ENCODE peak calls at places on chromosomes 3 and 15, in six cellular contexts. A is naive thymus-derived CD4-positive, alpha-beta T cell; G is astrocyte; W is cardiac muscle cell; K is Panc1; Z is sigmoid colon. V is an unnamed sample. For H3K4me1 and H3K36me3, the result is how much of the 10 kb centered on the place peaks cover.

GRCh38 chr3:194879991-194880939 is 194.6 kb downstream of the FAM43A start:
- DNase-seq in A (no peak), G (peak), W (no peak), K (no peak), Z (no peak), V (no peak)

GRCh38 chr15:41347236-41347635 is 14.6 kb downstream of the NUSAP1 start:
- DNase-seq in A (no peak), G (no peak), W (no peak), K (no peak), Z (no peak), V (no peak)

GRCh38 chr15:63084806-63085205 is 36.9 kb upstream of the LACTB start:
- DNase-seq in A (no peak), G (no peak), W (no peak), K (no peak), Z (peak), V (no peak)

GRCh38 chr3:9088431-9089353 is 125.4 kb upstream of the RAD18 start:
- DNase-seq in A (no peak), G (peak), W (no peak), K (no peak), Z (no peak), V (no peak)

GRCh38 chr3:27141668-27142067 is 227.5 kb downstream of the NEK10 start:
- DNase-seq in A (no peak), G (no peak), W (no peak), K (no peak), Z (no peak), V (peak)

GRCh38 chr3:134249935-134250716 is 533 bp downstream of the RYK start:
- DNase-seq in A (peak), G (peak), W (peak), K (no peak), Z (peak), V (peak)

GRCh38 chr3:98710008-98710672 is 53.0 kb upstream of the ST3GAL6 start:
- DNase-seq in A (no peak), G (no peak), W (no peak), K (no peak), Z (no peak), V (no peak)

GRCh38 chr3:141093971-141094401 is 42.8 kb downstream of the SPSB4 start:
- DNase-seq in A (no peak), G (peak), W (no peak), K (no peak), Z (peak), V (peak)

GRCh38 chr15:72609862-72610261 is 44.6 kb upstream of the GOLGA6B start:
- DNase-seq in A (no peak), G (no peak), W (no peak), K (no peak), Z (no peak), V (no peak)

GRCh38 chr3:156795890-156796451 is 30.2 kb upstream of the LEKR1 start:
- DNase-seq in A (no peak), G (no peak), W (no peak), K (no peak), Z (no peak), V (no peak)

GRCh38 chr3:155983834-155984474 is 113.5 kb downstream of the GMPS start:
- DNase-seq in A (no peak), G (no peak), W (peak), K (no peak), Z (no peak), V (no peak)

GRCh38 chr3:42369304-42369703 is 41.1 kb downstream of the LYZL4 start:
- DNase-seq in A (no peak), G (no peak), W (peak), K (no peak), Z (peak), V (no peak)

GRCh38 chr3:51975857-51976549 is 1.1 kb downstream of the ABHD14A start:
- DNase-seq in A (no peak), G (peak), W (peak), K (no peak), Z (peak), V (peak)

GRCh38 chr3:51198476-51198875 is 186.6 kb upstream of the MANF start:
- DNase-seq in A (no peak), G (peak), W (no peak), K (no peak), Z (no peak), V (no peak)

GRCh38 chr3:46348811-46349482 is 5.0 kb upstream of the CCR2 start:
- DNase-seq in A (no peak), G (no peak), W (no peak), K (no peak), Z (no peak), V (no peak)

GRCh38 chr3:103210583-103210982 is 775.8 kb downstream of the ZPLD1 start:
- DNase-seq in A (no peak), G (no peak), W (no peak), K (no peak), Z (no peak), V (no peak)
- H3K4me1 ChIP-seq in A (under half), G (under half), W (under half), K (under half), Z (under half), V (under half)

GRCh38 chr3:20182206-20182605 is 3.8 kb downstream of the SGO1 start:
- DNase-seq in A (no peak), G (no peak), W (no peak), K (no peak), Z (no peak), V (no peak)
- H3K36me3 ChIP-seq in A (under half), G (under half), W (under half), K (under half), Z (under half), V (under half)

GRCh38 chr3:30672959-30673358 is 66.6 kb downstream of the TGFBR2 start:
- DNase-seq in A (no peak), G (peak), W (no peak), K (no peak), Z (no peak), V (no peak)

GRCh38 chr3:30672287-30672735 is 65.9 kb downstream of the TGFBR2 start:
- DNase-seq in A (no peak), G (no peak), W (no peak), K (no peak), Z (no peak), V (no peak)

GRCh38 chr3:30671527-30672286 is 65.3 kb downstream of the TGFBR2 start:
- DNase-seq in A (no peak), G (no peak), W (no peak), K (no peak), Z (no peak), V (no peak)

GRCh38 chr3:30668051-30668609 is 61.7 kb downstream of the TGFBR2 start:
- DNase-seq in A (no peak), G (no peak), W (peak), K (no peak), Z (no peak), V (no peak)

DNA sequence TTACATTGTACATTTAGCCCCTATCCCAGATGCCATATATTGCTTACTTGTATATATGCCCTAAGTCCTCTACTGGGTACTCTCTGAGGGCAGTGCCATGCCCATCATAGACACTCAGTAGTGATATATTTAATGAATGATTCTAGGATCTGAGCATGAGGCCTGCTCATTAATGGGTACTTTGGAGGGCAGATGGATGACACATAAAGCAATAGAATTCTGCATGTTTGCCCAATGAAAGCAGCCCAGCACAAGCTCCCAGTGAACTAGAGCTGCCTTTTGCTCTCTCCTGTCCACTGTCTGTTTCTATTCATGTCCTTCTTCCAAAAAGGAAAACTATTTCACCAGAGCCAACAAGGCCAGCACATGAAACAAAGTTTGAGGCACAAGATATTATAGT is 63.9 kb downstream of the TGFBR2 start:
- DNase-seq in A (no peak), G (no peak), W (no peak), K (no peak), Z (no peak), V (no peak)
- H3K4me1 ChIP-seq in A (under half), G (under half), W (under half), K (under half), Z (half or more), V (under half)

GRCh38 chr15:74412159-74412558 is 21.6 kb downstream of the SEMA7A start:
- DNase-seq in A (no peak), G (no peak), W (no peak), K (no peak), Z (no peak), V (no peak)
- H3K36me3 ChIP-seq in A (under half), G (half or more), W (under half), K (under half), Z (under half), V (under half)

DNA sequence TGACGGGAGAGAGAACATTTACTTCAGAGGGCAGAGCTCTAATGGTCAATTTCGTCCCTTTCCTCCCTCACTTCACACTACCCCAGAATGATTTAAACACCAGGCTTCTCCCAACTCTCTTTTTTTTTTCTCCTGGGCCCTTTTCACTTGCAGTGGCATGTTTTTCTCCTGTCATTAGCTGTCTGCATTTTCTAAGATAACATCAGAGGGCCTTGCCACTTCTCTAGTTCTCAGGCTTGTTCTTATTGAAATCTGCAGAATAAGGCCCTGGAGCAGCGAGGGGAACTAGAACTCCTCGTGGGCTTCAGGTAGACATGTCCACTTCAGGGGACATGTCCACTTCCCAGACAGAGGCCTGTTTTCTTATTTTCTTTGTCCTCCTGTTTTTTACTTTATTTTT is 514.4 kb upstream of the TBL1XR1 start:
- DNase-seq in A (no peak), G (no peak), W (peak), K (no peak), Z (no peak), V (no peak)
- H3K4me1 ChIP-seq in A (under half), G (under half), W (under half), K (under half), Z (under half), V (under half)

GRCh38 chr15:100910119-100910518 is 9.0 kb upstream of the LRRK1 start:
- DNase-seq in A (no peak), G (no peak), W (no peak), K (no peak), Z (no peak), V (no peak)
- H3K36me3 ChIP-seq in A (under half), G (under half), W (under half), K (under half), Z (under half), V (half or more)

GRCh38 chr3:128484404-128485282 is 8.4 kb downstream of the GATA2 start:
- DNase-seq in A (no peak), G (no peak), W (no peak), K (no peak), Z (no peak), V (no peak)
- H3K4me1 ChIP-seq in A (under half), G (under half), W (under half), K (under half), Z (under half), V (under half)

DNA sequence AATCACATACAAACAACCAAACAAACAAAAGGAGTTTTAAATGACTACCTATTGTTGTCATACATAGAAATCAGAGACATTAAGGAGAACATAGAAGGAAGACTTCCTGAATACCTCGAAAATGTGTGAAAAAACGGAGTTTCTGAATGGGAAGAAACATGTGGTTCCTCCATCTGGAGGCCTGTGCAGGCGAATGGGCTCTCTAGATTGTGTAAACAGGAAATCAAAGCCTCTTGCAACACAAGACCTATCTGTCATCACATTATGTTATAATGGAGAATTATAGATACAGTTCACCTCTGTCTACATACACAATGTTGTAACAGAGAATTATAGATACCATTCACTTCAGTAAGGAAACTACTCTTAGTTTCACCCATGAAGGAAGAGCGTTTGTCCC is 44.1 kb downstream of the RUBCN start:
- DNase-seq in A (no peak), G (no peak), W (no peak), K (no peak), Z (no peak), V (no peak)
- H3K36me3 ChIP-seq in A (under half), G (under half), W (under half), K (under half), Z (under half), V (under half)

GRCh38 chr15:99508807-99509311 is 56.9 kb upstream of the MEF2A start:
- DNase-seq in A (no peak), G (no peak), W (no peak), K (no peak), Z (no peak), V (no peak)
- H3K4me1 ChIP-seq in A (under half), G (under half), W (under half), K (under half), Z (under half), V (under half)

GRCh38 chr3:183802989-183803388 is 22.4 kb downstream of the MAP6D1 start:
- DNase-seq in A (no peak), G (peak), W (no peak), K (no peak), Z (no peak), V (no peak)
- H3K36me3 ChIP-seq in A (under half), G (half or more), W (half or more), K (under half), Z (under half), V (half or more)

V was measured in SJCRH30.